ENCODE peak calls at places on chromosomes 11 and 22, in four cellular contexts. M is CD8-positive, alpha-beta T cell; R is right atrium auricular region; U is cardiac fibroblast. L is an unnamed sample.

GRCh38 chr11:720642-721346 is 14.8 kb downstream of the EPS8L2 start:
- DNase-seq in M (no peak), R (no peak), U (no peak), L (no peak)

GRCh38 chr22:37552560-37553163 is 7.6 kb upstream of the CDC42EP1 start:
- DNase-seq in M (no peak), R (no peak), U (peak), L (no peak)

GRCh38 chr11:18064035-18064434 is 18.0 kb upstream of the TPH1 start:
- DNase-seq in M (no peak), R (no peak), U (no peak), L (no peak)

GRCh38 chr22:36323855-36324331 is 63.9 kb downstream of the MYH9 start:
- DNase-seq in M (no peak), R (peak), U (peak), L (no peak)

GRCh38 chr22:44445307-44445680 is 52.7 kb downstream of the RTL6 start:
- DNase-seq in M (no peak), R (no peak), U (no peak), L (no peak)

GRCh38 chr11:11845066-11845465 is 3.3 kb downstream of the USP47 start:
- DNase-seq in M (no peak), R (no peak), U (no peak), L (no peak)

GRCh38 chr11:121300313-121300971 is 7.9 kb downstream of the SC5D start:
- DNase-seq in M (no peak), R (no peak), U (peak), L (no peak)

GRCh38 chr22:20200411-20200810 is 49.6 kb upstream of the CCDC188 start:
- DNase-seq in M (no peak), R (no peak), U (no peak), L (no peak)

GRCh38 chr11:119121811-119122124 is 388 bp downstream of the HINFP start:
- DNase-seq in M (no peak), R (no peak), U (no peak), L (no peak)

GRCh38 chr11:85086511-85087284 is 540.4 kb downstream of the DLG2 start:
- DNase-seq in M (no peak), R (no peak), U (no peak), L (no peak)
- TF ChIP-seq CTCF in M (no peak), R (no peak), U (no peak), L (no peak)

GRCh38 chr22:33327348-33327860 is 269.2 kb upstream of the SYN3 start:
- DNase-seq in M (no peak), R (no peak), U (no peak), L (no peak)

GRCh38 chr22:33329398-33329797 is 271.2 kb upstream of the SYN3 start:
- DNase-seq in M (no peak), R (no peak), U (no peak), L (no peak)

GRCh38 chr22:33326540-33327295 is 268.5 kb upstream of the SYN3 start:
- DNase-seq in M (no peak), R (no peak), U (peak), L (no peak)

GRCh38 chr22:33330534-33330933 is 272.4 kb upstream of the SYN3 start:
- DNase-seq in M (no peak), R (no peak), U (no peak), L (no peak)

DNA sequence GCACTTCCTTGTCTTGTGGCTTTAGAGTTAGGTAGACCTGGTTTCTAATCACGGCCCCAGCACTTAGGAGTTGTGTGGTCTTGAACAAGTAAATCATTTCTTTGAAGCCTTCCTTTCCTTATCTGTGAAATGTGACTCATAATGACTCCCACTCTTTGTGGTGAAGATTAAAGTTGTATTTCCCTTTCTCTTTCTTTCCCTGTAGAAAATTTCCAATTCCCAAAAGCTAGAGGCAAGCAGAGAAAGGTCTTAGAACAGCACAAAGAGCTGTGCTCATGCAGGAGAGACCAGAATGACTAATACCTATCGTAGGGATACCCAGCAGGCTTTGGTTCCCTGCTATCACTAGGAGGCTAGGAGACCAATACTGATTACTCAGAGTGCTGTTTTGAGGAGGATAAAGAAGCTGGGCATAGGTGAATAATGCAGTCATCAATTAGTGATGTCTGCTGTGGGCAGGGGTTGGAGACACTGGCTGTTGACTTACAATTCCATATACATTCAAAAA is 270.7 kb upstream of the SYN3 start:
- DNase-seq in M (no peak), R (no peak), U (peak), L (no peak)
- TF ChIP-seq CTCF in M (no peak), R (no peak), U (no peak), L (no peak)

DNA sequence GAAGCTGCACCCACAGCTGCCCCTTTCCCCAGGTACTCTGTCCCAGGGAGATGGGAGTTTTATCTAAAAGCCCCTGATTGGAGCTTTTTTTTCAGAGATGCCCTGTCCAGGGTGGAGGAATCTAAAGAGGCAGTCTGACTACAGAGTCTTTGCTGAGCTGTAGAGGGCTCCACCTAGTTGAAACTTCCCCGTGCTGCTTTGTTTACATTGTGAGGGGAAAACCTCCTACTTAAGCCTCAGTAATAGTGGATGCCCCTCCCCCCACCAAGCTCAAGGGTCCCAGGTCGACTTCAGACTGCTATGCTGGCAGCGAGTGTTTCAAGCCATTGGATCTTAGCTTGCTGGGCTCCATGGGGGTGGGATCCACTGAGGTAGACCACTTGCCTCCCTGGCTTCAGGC is 470.1 kb upstream of the LARGE1 start:
- DNase-seq in M (no peak), R (no peak), U (no peak), L (no peak)
- TF ChIP-seq CTCF in M (no peak), R (no peak), U (no peak), L (no peak)

GRCh38 chr22:26289486-26290250 is 120.4 kb downstream of the SEZ6L start:
- DNase-seq in M (no peak), R (no peak), U (no peak), L (no peak)
- TF ChIP-seq CTCF in M (no peak), R (no peak), U (no peak), L (no peak)

L was measured in osteocyte.